ENCODE peak calls at places on chromosome 2, in ten cellular contexts. O is PC-9, E is neuronal stem cell, I is epithelial cell of prostate, F is tibial nerve, D is OCI-LY7, A is cardiac muscle cell, R is brain microvascular endothelial cell, X is psoas muscle, V is mammary epithelial cell. S is an unnamed sample.
A peak's percentile ranks its signal among the peaks of the same experiment; 100 is the strongest.

GRCh38 chr2:43605079-43605655 is 9.3 kb upstream of the THADA start:
- DNase-seq in X (no peak), E (peak; percentile 18), A (peak; percentile 70), F (no peak), D (peak; percentile 55), O (peak; percentile 35), V (peak; percentile 36), I (no peak), R (peak; percentile 64), S (peak; percentile 44)

GRCh38 chr2:11636593-11637295 is 33.3 kb downstream of the NTSR2 start:
- DNase-seq in X (no peak), E (no peak), D (no peak), A (no peak), F (no peak), I (no peak), O (no peak), V (no peak), R (no peak), S (no peak)

GRCh38 chr2:120278901-120279300 is 26.2 kb downstream of the RALB start:
- DNase-seq in I (no peak), E (peak; percentile 43), D (no peak), R (no peak), V (no peak), A (no peak), O (no peak), X (no peak), F (no peak), S (no peak)

GRCh38 chr2:38074775-38075435 is 1.0 kb downstream of the CYP1B1 start:
- DNase-seq in D (no peak), F (no peak), E (peak; percentile 50), R (no peak), X (peak; percentile 59), I (no peak), V (no peak), O (peak; percentile 47), A (peak; percentile 75), S (no peak)

GRCh38 chr2:165471349-165471975 is 2.0 kb downstream of the CSRNP3 start:
- DNase-seq in F (no peak), X (no peak), E (no peak), D (no peak), V (no peak), R (no peak), O (no peak), I (no peak), A (peak; percentile 18), S (no peak)

GRCh38 chr2:223165423-223166214 is 113.6 kb downstream of the KCNE4 start:
- DNase-seq in R (no peak), E (no peak), I (no peak), O (no peak), D (no peak), F (no peak), V (no peak), X (no peak), A (no peak), S (no peak)

GRCh38 chr2:133822901-133823550 is 254.8 kb upstream of the NCKAP5 start:
- DNase-seq in V (no peak), R (no peak), X (no peak), D (no peak), O (no peak), F (no peak), A (no peak), I (no peak), E (no peak), S (no peak)

GRCh38 chr2:211103989-211104388 is 547.6 kb downstream of the CPS1 start:
- DNase-seq in F (no peak), D (no peak), E (no peak), V (peak; percentile 6), X (no peak), I (no peak), O (no peak), A (no peak), R (peak; percentile 24), S (no peak)

GRCh38 chr2:101546376-101547058 is 71.6 kb upstream of the RFX8 start:
- DNase-seq in V (peak; percentile 81), O (no peak), X (no peak), E (no peak), R (peak; percentile 16), D (no peak), I (no peak), F (no peak), A (no peak), S (peak; percentile 59)

GRCh38 chr2:47688561-47688960 is 94.4 kb upstream of the MSH6 start:
- DNase-seq in D (no peak), R (peak; percentile 2), A (no peak), F (no peak), X (no peak), E (no peak), V (no peak), O (no peak), I (no peak), S (no peak)

GRCh38 chr2:168255103-168255502 is 7.7 kb upstream of the STK39 start:
- DNase-seq in A (no peak), R (no peak), E (no peak), X (no peak), I (no peak), F (no peak), V (no peak), D (no peak), O (no peak), S (no peak)

GRCh38 chr2:168253379-168253778 is 6.0 kb upstream of the STK39 start:
- DNase-seq in E (no peak), V (no peak), I (no peak), D (no peak), X (no peak), O (no peak), F (no peak), A (no peak), R (no peak), S (no peak)

GRCh38 chr2:168254158-168254935 is 7.0 kb upstream of the STK39 start:
- DNase-seq in D (no peak), V (peak; percentile 23), X (no peak), I (no peak), E (no peak), O (peak; percentile 3), F (no peak), A (no peak), R (no peak), S (peak; percentile 32)

GRCh38 chr2:168255866-168256265 is 8.5 kb upstream of the STK39 start:
- DNase-seq in R (no peak), D (no peak), A (no peak), V (no peak), I (no peak), E (no peak), O (no peak), F (no peak), X (no peak), S (no peak)

GRCh38 chr2:168256448-168256847 is 9.1 kb upstream of the STK39 start:
- DNase-seq in A (no peak), I (no peak), X (no peak), E (no peak), D (no peak), R (no peak), V (no peak), O (no peak), F (no peak), S (no peak)
- H3K27ac ChIP-seq in A (no peak overlapping the region), I (no peak overlapping the region), X (no peak overlapping the region), E (no peak overlapping the region), D (no peak overlapping the region), R (no peak overlapping the region), V (no peak overlapping the region), O (no peak overlapping the region), F (no peak overlapping the region), S (no peak overlapping the region)

GRCh38 chr2:44716131-44716530 is 225.4 kb upstream of the SIX3 start:
- DNase-seq in A (no peak), O (no peak), V (no peak), E (no peak), F (no peak), I (no peak), D (no peak), R (no peak), X (no peak), S (no peak)

GRCh38 chr2:44723921-44724320 is 217.6 kb upstream of the SIX3 start:
- DNase-seq in D (no peak), R (no peak), O (no peak), E (no peak), F (no peak), I (no peak), A (no peak), X (no peak), V (no peak), S (no peak)

GRCh38 chr2:44719564-44719963 is 221.9 kb upstream of the SIX3 start:
- DNase-seq in X (no peak), F (no peak), V (no peak), E (no peak), O (no peak), R (no peak), D (no peak), A (peak; percentile 13), I (no peak), S (no peak)

GRCh38 chr2:44718431-44718830 is 223.1 kb upstream of the SIX3 start:
- DNase-seq in E (no peak), X (no peak), V (no peak), O (no peak), F (no peak), R (no peak), I (no peak), D (no peak), A (no peak), S (no peak)

DNA sequence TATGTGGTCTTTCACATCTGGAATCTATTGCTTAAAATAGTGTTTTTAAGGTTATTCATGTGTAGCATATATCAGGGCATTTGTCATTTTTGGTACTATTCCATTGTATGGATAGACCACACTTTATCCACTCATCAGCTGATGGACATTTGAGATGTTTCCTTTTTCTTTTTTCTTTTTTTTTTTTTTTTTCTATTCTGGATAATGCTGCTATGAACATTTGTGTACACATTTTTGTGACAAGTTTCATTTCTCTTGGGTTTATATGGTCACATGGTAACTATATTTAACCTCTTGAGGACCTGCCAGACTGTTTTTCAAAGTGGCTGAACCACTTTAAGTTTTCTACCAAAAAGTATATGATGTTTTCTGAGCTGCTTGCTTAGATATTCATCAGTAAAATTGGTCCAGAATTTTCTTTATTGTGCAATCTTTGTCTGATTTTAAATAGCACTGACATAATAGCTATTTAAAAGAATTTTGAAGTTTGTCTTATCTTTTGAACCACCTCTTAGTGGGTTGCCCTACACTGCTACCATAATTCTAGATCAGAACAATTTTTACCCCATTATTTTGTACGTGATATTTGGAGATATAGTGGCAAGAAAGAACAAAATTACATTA is 219.4 kb upstream of the SIX3 start:
- DNase-seq in I (no peak), D (peak; percentile 7), X (no peak), A (no peak), R (no peak), O (no peak), E (no peak), F (no peak), V (no peak), S (no peak)
- H3K27ac ChIP-seq in I (no peak overlapping the region), D (no peak overlapping the region), X (no peak overlapping the region), A (no peak overlapping the region), R (no peak overlapping the region), O (no peak overlapping the region), E (no peak overlapping the region), F (no peak overlapping the region), V (no peak overlapping the region), S (no peak overlapping the region)

GRCh38 chr2:220969348-220969747 is 602.8 kb downstream of the EPHA4 start:
- DNase-seq in D (no peak), V (peak; percentile 61), X (no peak), E (no peak), I (peak; percentile 20), F (no peak), A (no peak), R (peak; percentile 25), O (no peak), S (no peak)
- H3K27ac ChIP-seq in D (no peak overlapping the region), V (no peak overlapping the region), X (no peak overlapping the region), E (no peak overlapping the region), I (no peak overlapping the region), F (no peak overlapping the region), A (no peak overlapping the region), R (no peak overlapping the region), O (no peak overlapping the region), S (no peak overlapping the region)

GRCh38 chr2:159737292-159737916 is 25.1 kb downstream of the MARCHF7 start:
- DNase-seq in E (no peak), F (no peak), D (no peak), X (no peak), R (no peak), O (no peak), V (peak; percentile 27), I (no peak), A (no peak), S (no peak)
- H3K27ac ChIP-seq in E (no peak overlapping the region), F (no peak overlapping the region), D (no peak overlapping the region), X (peak overlapping the region; percentile 55), R (no peak overlapping the region), O (no peak overlapping the region), V (no peak overlapping the region), I (peak overlapping the region; percentile 74), A (peak overlapping the region; percentile 45), S (peak overlapping the region; percentile 39)

S was measured in RWPE1.